ENCODE peak calls at places on chromosome 17, in six cellular contexts. E is astrocyte of the hippocampus, M is GM19239, C is HTR-8/SVneo, O is HEK293T, G is A172. Q is an unnamed sample.

GRCh38 chr17:77085916-77086432 is 54.8 kb upstream of the SEC14L1 start:
- DNase-seq in E (no peak), M (no peak), C (no peak), O (no peak), G (no peak), Q (no peak)

GRCh38 chr17:63447688-63448005 is 1.5 kb upstream of the CYB561 start:
- DNase-seq in E (no peak), M (no peak), C (no peak), O (no peak), G (no peak), Q (no peak)

GRCh38 chr17:49964539-49965521 is 4.2 kb upstream of the DLX4 start:
- DNase-seq in E (no peak), M (no peak), C (no peak), O (no peak), G (no peak), Q (no peak)

GRCh38 chr17:44898768-44899073 is 524 bp downstream of the EFTUD2 start:
- DNase-seq in E (no peak), M (no peak), C (no peak), O (no peak), G (peak; percentile 53), Q (peak; percentile 48)

GRCh38 chr17:79915850-79916430 is 76.7 kb upstream of the CBX4 start:
- DNase-seq in E (no peak), M (no peak), C (peak; percentile 86), O (no peak), G (peak; percentile 81), Q (peak; percentile 21)

GRCh38 chr17:39640493-39641118 is 3.7 kb downstream of the STARD3 start:
- DNase-seq in E (no peak), M (no peak), C (no peak), O (no peak), G (no peak), Q (no peak)

GRCh38 chr17:40552806-40553693 is 12.2 kb downstream of the CCR7 start:
- DNase-seq in E (no peak), M (no peak), C (no peak), O (no peak), G (no peak), Q (no peak)

GRCh38 chr17:28350271-28350670 is 7.1 kb downstream of the POLDIP2 start:
- DNase-seq in E (no peak), M (no peak), C (no peak), O (no peak), G (no peak), Q (no peak)

GRCh38 chr17:45098869-45099616 is 33.3 kb downstream of the PLCD3 start:
- DNase-seq in E (peak; percentile 92), M (peak; percentile 91), C (peak; percentile 97), O (peak; percentile 91), G (peak; percentile 81), Q (peak; percentile 83)

GRCh38 chr17:59406808-59407381 is 75.4 kb downstream of the YPEL2 start:
- DNase-seq in E (peak; percentile 67), M (no peak), C (peak; percentile 71), O (peak; percentile 32), G (peak; percentile 10), Q (no peak)

GRCh38 chr17:1580979-1581676 is 18.5 kb upstream of the PITPNA start:
- DNase-seq in E (no peak), M (no peak), C (no peak), O (no peak), G (no peak), Q (no peak)

GRCh38 chr17:57004944-57005579 is 27.1 kb downstream of the SCPEP1 start:
- DNase-seq in E (no peak), M (peak; percentile 39), C (no peak), O (peak; percentile 43), G (no peak), Q (peak; percentile 73)

GRCh38 chr17:65393514-65393913 is 167.9 kb downstream of the AXIN2 start:
- DNase-seq in E (peak; percentile 56), M (no peak), C (no peak), O (no peak), G (no peak), Q (no peak)

GRCh38 chr17:67116045-67116575 is 71.8 kb downstream of the CACNG1 start:
- DNase-seq in E (no peak), M (no peak), C (no peak), O (no peak), G (no peak), Q (no peak)

GRCh38 chr17:80018917-80019651 is 16.6 kb downstream of the TBC1D16 start:
- DNase-seq in E (no peak), M (no peak), C (no peak), O (no peak), G (no peak), Q (no peak)

GRCh38 chr17:13550291-13550690 is 51.4 kb downstream of the HS3ST3A1 start:
- DNase-seq in E (no peak), M (no peak), C (no peak), O (no peak), G (peak; percentile 39), Q (no peak)

GRCh38 chr17:77555741-77556291 is 402.7 kb upstream of the TNRC6C start:
- DNase-seq in E (peak; percentile 83), M (no peak), C (no peak), O (no peak), G (no peak), Q (no peak)

GRCh38 chr17:7383742-7384488 is 3.0 kb downstream of the TNK1 start:
- DNase-seq in E (peak; percentile 81), M (peak; percentile 95), C (peak; percentile 43), O (no peak), G (no peak), Q (peak; percentile 92)

GRCh38 chr17:67431210-67432015 is 54.3 kb downstream of the PITPNC1 start:
- DNase-seq in E (peak; percentile 69), M (no peak), C (peak; percentile 78), O (no peak), G (peak; percentile 94), Q (no peak)

GRCh38 chr17:66747561-66748275 is 87.2 kb upstream of the CACNG5 start:
- DNase-seq in E (peak; percentile 74), M (no peak), C (no peak), O (no peak), G (peak; percentile 26), Q (no peak)

GRCh38 chr17:59002848-59003247 is 103.8 kb downstream of the TRIM37 start:
- DNase-seq in E (peak; percentile 51), M (no peak), C (no peak), O (no peak), G (no peak), Q (no peak)

GRCh38 chr17:45270828-45271418 is 9.0 kb upstream of the SPATA32 start:
- DNase-seq in E (no peak), M (no peak), C (no peak), O (peak; percentile 74), G (no peak), Q (peak; percentile 40)

GRCh38 chr17:67221062-67221998 is 23.7 kb downstream of the HELZ start:
- DNase-seq in E (peak; percentile 58), M (no peak), C (peak; percentile 64), O (peak; percentile 45), G (no peak), Q (peak; percentile 53)

GRCh38 chr17:82911822-82912221 is 72.0 kb upstream of the ZNF750 start:
- DNase-seq in E (no peak), M (no peak), C (no peak), O (no peak), G (no peak), Q (peak; percentile 39)

GRCh38 chr17:9968881-9969280 is 63.8 kb upstream of the RCVRN start:
- DNase-seq in E (peak; percentile 15), M (no peak), C (no peak), O (no peak), G (peak; percentile 16), Q (no peak)

GRCh38 chr17:75665981-75666380 is 973 bp downstream of the RECQL5 start:
- DNase-seq in E (no peak), M (no peak), C (no peak), O (no peak), G (no peak), Q (no peak)

GRCh38 chr17:81870155-81870977 is 771 bp downstream of the ARHGDIA start:
- DNase-seq in E (peak; percentile 71), M (peak; percentile 37), C (no peak), O (no peak), G (peak; percentile 55), Q (peak; percentile 55)